ENCODE peak calls at places on chromosome 10, in nine cellular contexts. D is naive thymus-derived CD4-positive, alpha-beta T cell; L is mesendoderm; V is spleen; P is GM23248; S is body of pancreas; O is RWPE1; K is vagina; Z is neural progenitor cell. F is an unnamed sample.

GRCh38 chr10:119131512-119132240 is 27.8 kb downstream of the DENND10 start:
- DNase-seq in D (peak; percentile 24), L (no peak), V (no peak), P (peak; percentile 48), S (no peak), O (no peak), K (no peak), Z (no peak), F (no peak)

GRCh38 chr10:133329401-133330202 is 7.1 kb downstream of the CALY start:
- DNase-seq in D (peak; percentile 72), L (peak; percentile 87), V (peak; percentile 96), P (peak; percentile 92), S (peak; percentile 88), O (peak; percentile 79), K (no peak), Z (peak; percentile 93), F (peak; percentile 37)

GRCh38 chr10:33116293-33116697 is 158.3 kb upstream of the ITGB1 start:
- DNase-seq in D (no peak), L (peak; percentile 81), V (no peak), P (peak; percentile 36), S (peak; percentile 22), O (no peak), K (no peak), Z (peak; percentile 79), F (no peak)

GRCh38 chr10:73758704-73759511 is 14.7 kb downstream of the SEC24C start:
- DNase-seq in D (no peak), L (no peak), V (no peak), P (no peak), S (no peak), O (no peak), K (no peak), Z (no peak), F (no peak)

GRCh38 chr10:21976280-21976679 is 27.2 kb downstream of the DNAJC1 start:
- DNase-seq in D (no peak), L (no peak), V (no peak), P (no peak), S (no peak), O (no peak), K (no peak), Z (no peak), F (no peak)

GRCh38 chr10:63987212-63987611 is 466.0 kb downstream of the REEP3 start:
- DNase-seq in D (no peak), L (no peak), V (no peak), P (no peak), S (no peak), O (no peak), K (no peak), Z (no peak), F (no peak)

GRCh38 chr10:7511612-7512011 is 100.8 kb upstream of the SFMBT2 start:
- DNase-seq in D (no peak), L (no peak), V (no peak), P (no peak), S (no peak), O (no peak), K (no peak), Z (no peak), F (no peak)

GRCh38 chr10:49592726-49593563 is 17.2 kb upstream of the SLC18A3 start:
- DNase-seq in D (no peak), L (peak; percentile 76), V (no peak), P (peak; percentile 74), S (peak; percentile 65), O (peak; percentile 79), K (peak; percentile 60), Z (peak; percentile 77), F (no peak)

GRCh38 chr10:48253970-48254657 is 20.4 kb downstream of the FRMPD2 start:
- DNase-seq in D (no peak), L (peak; percentile 71), V (no peak), P (peak; percentile 52), S (no peak), O (peak; percentile 83), K (peak; percentile 75), Z (no peak), F (no peak)

GRCh38 chr10:132109341-132110072 is 43.8 kb downstream of the JAKMIP3 start:
- DNase-seq in D (no peak), L (no peak), V (no peak), P (peak; percentile 23), S (no peak), O (no peak), K (no peak), Z (no peak), F (no peak)

GRCh38 chr10:2936816-2937215 is 130.5 kb upstream of the PFKP start:
- DNase-seq in D (no peak), L (no peak), V (no peak), P (no peak), S (no peak), O (no peak), K (no peak), Z (no peak), F (no peak)

GRCh38 chr10:132588301-132589013 is 50.9 kb downstream of the INPP5A start:
- DNase-seq in D (no peak), L (no peak), V (peak; percentile 86), P (peak; percentile 16), S (no peak), O (no peak), K (no peak), Z (no peak), F (no peak)

GRCh38 chr10:61899045-61899444 is 2.5 kb upstream of the ARID5B start:
- DNase-seq in D (no peak), L (no peak), V (no peak), P (peak; percentile 87), S (no peak), O (peak; percentile 74), K (no peak), Z (no peak), F (no peak)

GRCh38 chr10:50417486-50417905 is 166.2 kb upstream of the ASAH2 start:
- DNase-seq in D (no peak), L (no peak), V (no peak), P (peak; percentile 60), S (no peak), O (peak; percentile 22), K (no peak), Z (no peak), F (no peak)

GRCh38 chr10:43135064-43135463 is 3.2 kb upstream of the CSGALNACT2 start:
- DNase-seq in D (no peak), L (no peak), V (no peak), P (no peak), S (no peak), O (no peak), K (no peak), Z (no peak), F (no peak)

GRCh38 chr10:12568391-12568790 is 219.0 kb downstream of the CAMK1D start:
- DNase-seq in D (no peak), L (no peak), V (no peak), P (no peak), S (no peak), O (no peak), K (no peak), Z (no peak), F (no peak)

GRCh38 chr10:93999401-93999851 is 5.7 kb downstream of the PLCE1 start:
- DNase-seq in D (no peak), L (peak; percentile 72), V (no peak), P (peak; percentile 83), S (peak; percentile 57), O (no peak), K (no peak), Z (peak; percentile 14), F (peak; percentile 32)

GRCh38 chr10:12588091-12588850 is 238.9 kb downstream of the CAMK1D start:
- DNase-seq in D (peak; percentile 74), L (no peak), V (no peak), P (peak; percentile 36), S (no peak), O (peak; percentile 58), K (no peak), Z (no peak), F (no peak)

GRCh38 chr10:113679463-113680171 is at the start of gene CASP7:
- DNase-seq in D (peak; percentile 66), L (peak; percentile 92), V (peak; percentile 94), P (peak; percentile 88), S (peak; percentile 79), O (peak; percentile 84), K (no peak), Z (peak; percentile 96), F (peak; percentile 11)

GRCh38 chr10:20059084-20059835 is 243.0 kb downstream of the PLXDC2 start:
- DNase-seq in D (no peak), L (no peak), V (no peak), P (no peak), S (no peak), O (no peak), K (no peak), Z (no peak), F (no peak)

GRCh38 chr10:133460208-133460769 is 6.5 kb downstream of the SCART1 start:
- DNase-seq in D (no peak), L (no peak), V (no peak), P (no peak), S (no peak), O (no peak), K (no peak), Z (no peak), F (no peak)

GRCh38 chr10:71719464-71720303 is at the start of gene C10orf105:
- DNase-seq in D (no peak), L (peak; percentile 75), V (no peak), P (no peak), S (no peak), O (no peak), K (no peak), Z (peak; percentile 74), F (no peak)
- H3K27ac ChIP-seq in D (no peak within 1 kb of the TSS), L (no peak within 1 kb of the TSS), V (peak within 1 kb of the TSS; percentile 89), P (no peak within 1 kb of the TSS), S (no peak within 1 kb of the TSS), O (peak within 1 kb of the TSS; percentile 4), K (peak within 1 kb of the TSS; percentile 7), Z (no peak within 1 kb of the TSS), F (no peak within 1 kb of the TSS)

GRCh38 chr10:95428702-95429101 is 132.5 kb downstream of the SORBS1 start:
- DNase-seq in D (no peak), L (no peak), V (no peak), P (no peak), S (no peak), O (no peak), K (no peak), Z (no peak), F (no peak)
- H3K27ac ChIP-seq in D (no peak overlapping the region), L (no peak overlapping the region), V (no peak overlapping the region), P (no peak overlapping the region), S (no peak overlapping the region), O (no peak overlapping the region), K (peak overlapping the region; percentile 11), Z (no peak overlapping the region), F (peak overlapping the region; percentile 64)

DNA sequence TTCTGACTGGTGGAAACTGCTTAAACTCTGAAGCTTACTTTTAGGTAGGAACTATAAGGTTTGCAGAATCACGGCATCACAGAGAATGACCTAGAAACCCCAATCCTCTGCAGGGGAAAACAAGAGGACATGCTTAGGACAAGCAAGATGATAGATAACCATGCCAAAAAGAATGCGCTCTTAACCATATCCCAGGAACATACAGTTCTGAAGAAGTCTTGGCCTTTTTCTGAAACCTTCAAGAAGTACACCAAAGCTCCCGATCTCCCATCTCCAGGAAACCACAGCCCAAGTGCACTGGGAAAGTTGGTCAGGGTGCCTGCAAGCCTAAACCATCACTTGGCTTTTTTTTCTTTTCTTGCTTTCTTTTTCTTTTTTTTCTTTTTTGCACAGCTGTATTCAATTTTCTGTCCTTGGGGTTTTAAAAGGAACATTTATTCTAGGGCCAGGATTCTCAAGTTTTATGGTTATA is 12.2 kb upstream of the SVIL start:
- DNase-seq in D (no peak), L (no peak), V (no peak), P (peak; percentile 57), S (no peak), O (no peak), K (no peak), Z (no peak), F (no peak)
- H3K27ac ChIP-seq in D (no peak overlapping the region), L (no peak overlapping the region), V (peak overlapping the region; percentile 30), P (peak overlapping the region; percentile 46), S (peak overlapping the region; percentile 8), O (peak overlapping the region; percentile 77), K (peak overlapping the region; percentile 73), Z (no peak overlapping the region), F (peak overlapping the region; percentile 79)

GRCh38 chr10:58651040-58651439 is 138.4 kb downstream of the BICC1 start:
- DNase-seq in D (no peak), L (no peak), V (no peak), P (peak; percentile 40), S (no peak), O (no peak), K (no peak), Z (no peak), F (no peak)
- H3K27ac ChIP-seq in D (no peak overlapping the region), L (no peak overlapping the region), V (no peak overlapping the region), P (peak overlapping the region; percentile 15), S (no peak overlapping the region), O (no peak overlapping the region), K (no peak overlapping the region), Z (no peak overlapping the region), F (no peak overlapping the region)

F was measured in thoracic aorta.